ENCODE peak calls at places on chromosomes 4 and X, in nine cellular contexts. B, A, Q, T, F, M, G, V and R are unnamed samples.

GRCh38 chrX:16804923-16805464 is 18.7 kb downstream of the TXLNG start:
- DNase-seq in V (no peak), M (no peak), T (no peak), G (no peak), F (no peak), A (no peak), Q (no peak), B (no peak), R (no peak)

GRCh38 chr4:71765349-71765748 is 18.5 kb downstream of the GC start:
- DNase-seq in M (no peak), B (no peak), G (no peak), A (no peak), F (no peak), V (no peak), Q (no peak), T (no peak), R (no peak)

GRCh38 chr4:45122406-45122805 is 396.1 kb upstream of the GNPDA2 start:
- DNase-seq in B (no peak), A (no peak), F (no peak), Q (no peak), M (no peak), G (no peak), T (no peak), V (no peak), R (no peak)

GRCh38 chr4:1290165-1290977 is 680 bp downstream of the MAEA start:
- DNase-seq in G (peak; percentile 80), F (no peak), Q (no peak), M (peak; percentile 20), B (no peak), V (peak; percentile 40), A (no peak), T (no peak), R (no peak)

GRCh38 chr4:24810016-24810415 is 14.6 kb downstream of the SOD3 start:
- DNase-seq in T (no peak), G (no peak), Q (no peak), F (no peak), M (no peak), V (no peak), A (no peak), B (no peak), R (no peak)

GRCh38 chr4:119872344-119873031 is 194.2 kb downstream of the MAD2L1 start:
- DNase-seq in G (no peak), B (no peak), T (no peak), F (no peak), Q (no peak), M (no peak), V (no peak), A (no peak), R (no peak)

GRCh38 chr4:170243662-170244288 is 154.0 kb upstream of the AADAT start:
- DNase-seq in M (no peak), B (no peak), A (no peak), V (no peak), T (peak; percentile 47), G (no peak), Q (no peak), F (no peak), R (no peak)

GRCh38 chr4:38857354-38858096 is 908 bp upstream of the TLR6 start:
- DNase-seq in T (peak; percentile 94), F (peak; percentile 88), M (no peak), A (no peak), Q (no peak), B (peak; percentile 67), G (no peak), V (no peak), R (no peak)

GRCh38 chr4:173334891-173335754 is 965 bp upstream of the HMGB2 start:
- DNase-seq in T (peak; percentile 93), Q (no peak), M (peak; percentile 93), A (peak; percentile 48), F (peak; percentile 93), G (peak; percentile 69), B (peak; percentile 87), V (peak; percentile 87), R (peak; percentile 95)

GRCh38 chrX:53128097-53128749 is 34.3 kb downstream of the KANTR start:
- DNase-seq in V (no peak), Q (no peak), F (peak; percentile 23), A (no peak), M (no peak), T (no peak), G (no peak), B (no peak), R (no peak)

GRCh38 chrX:97026406-97026805 is 142.7 kb downstream of the RPA4 start:
- DNase-seq in Q (no peak), G (no peak), T (peak; percentile 1), A (no peak), M (no peak), B (no peak), V (no peak), F (peak; percentile 1), R (peak; percentile 68)